ENCODE peak calls at places on chromosomes 7 and 10, in nine cellular contexts. T is activated T-cell treated with anti-CD3 and anti-CD28 coated beads for 1 hour, Q is NCI-H774, B is HEK293T, C is NCI-H1417, M is SW 1271, Y is RPMI7951, W is hippocampal formation, O is prostate gland. K is an unnamed sample.

GRCh38 chr10:31004611-31005193 is 27.0 kb downstream of the ZNF438 start:
- DNase-seq in O (no peak), Q (no peak), W (no peak), M (peak; percentile 25), B (no peak), C (no peak), T (no peak), Y (peak; percentile 87), K (peak; percentile 95)

GRCh38 chr10:11177926-11178453 is 160.3 kb downstream of the CELF2 start:
- DNase-seq in C (no peak), B (no peak), W (no peak), T (no peak), O (no peak), Q (no peak), M (no peak), Y (no peak), K (no peak)

GRCh38 chr10:132297521-132297920 is 10.2 kb downstream of the STK32C start:
- DNase-seq in M (no peak), B (no peak), Q (no peak), Y (no peak), T (no peak), C (peak; percentile 40), O (no peak), W (no peak), K (no peak)

GRCh38 chr10:116708877-116709276 is 33.5 kb downstream of the HSPA12A start:
- DNase-seq in O (no peak), Y (no peak), T (no peak), B (no peak), M (no peak), C (no peak), Q (no peak), W (no peak), K (no peak)

GRCh38 chr10:89653410-89653828 is 8.4 kb upstream of the PANK1 start:
- DNase-seq in Q (no peak), T (no peak), C (no peak), O (no peak), B (no peak), Y (peak; percentile 66), W (no peak), M (no peak), K (no peak)

GRCh38 chr7:82131224-82131623 is 312.4 kb downstream of the CACNA2D1 start:
- DNase-seq in Y (peak; percentile 2), T (no peak), Q (no peak), C (no peak), M (no peak), O (no peak), B (no peak), W (no peak), K (no peak)

GRCh38 chr10:85851300-85851699 is 515.3 kb downstream of the GRID1 start:
- DNase-seq in Q (no peak), W (no peak), Y (peak; percentile 7), O (no peak), C (peak; percentile 0), M (no peak), B (no peak), T (no peak), K (no peak)

GRCh38 chr7:21965318-21965717 is 19.6 kb upstream of the CDCA7L start:
- DNase-seq in T (no peak), B (no peak), O (no peak), M (no peak), Y (no peak), C (no peak), W (no peak), Q (no peak), K (no peak)

GRCh38 chr7:50595538-50596102 is 30.4 kb upstream of the DDC start:
- DNase-seq in B (peak; percentile 51), C (peak; percentile 22), O (no peak), W (peak; percentile 34), Q (peak; percentile 19), Y (peak; percentile 69), T (no peak), M (no peak), K (no peak)

GRCh38 chr10:94092848-94093247 is 99.1 kb downstream of the PLCE1 start:
- DNase-seq in Y (no peak), B (no peak), O (no peak), M (no peak), C (no peak), W (no peak), T (no peak), Q (no peak), K (no peak)

GRCh38 chr7:143323650-143324049 is 7.7 kb downstream of the CLCN1 start:
- DNase-seq in W (no peak), O (no peak), Y (no peak), T (no peak), B (no peak), Q (no peak), M (no peak), C (no peak), K (no peak)

GRCh38 chr10:100360234-100360633 is 13.2 kb downstream of the SCD start:
- DNase-seq in C (no peak), T (no peak), W (no peak), B (no peak), Q (no peak), Y (no peak), M (no peak), O (no peak), K (no peak)

GRCh38 chr10:43686414-43686813 is 37.7 kb upstream of the ZNF32 start:
- DNase-seq in O (no peak), W (no peak), B (no peak), Q (no peak), Y (no peak), T (no peak), M (no peak), C (no peak), K (no peak)

GRCh38 chr10:106214243-106214642 is 950.3 kb downstream of the SORCS1 start:
- DNase-seq in M (no peak), W (no peak), O (no peak), Q (no peak), T (no peak), C (no peak), B (no peak), Y (no peak), K (no peak)

GRCh38 chr7:131173148-131173890 is 154.4 kb upstream of the MKLN1 start:
- DNase-seq in C (no peak), Q (no peak), O (no peak), M (peak; percentile 76), B (no peak), Y (no peak), W (no peak), T (no peak), K (no peak)

GRCh38 chr7:155669717-155670505 is 25.4 kb downstream of the RBM33 start:
- DNase-seq in C (no peak), T (no peak), Y (peak; percentile 50), W (no peak), M (no peak), O (no peak), B (no peak), Q (no peak), K (peak; percentile 23)

GRCh38 chr7:2606539-2606936 is 25.2 kb upstream of the TTYH3 start:
- DNase-seq in B (no peak), T (no peak), C (no peak), M (no peak), W (no peak), Y (no peak), Q (no peak), O (no peak), K (no peak)

K was measured in glomerular endothelial cell.